ENCODE peak calls at places on chromosome 13, in six cellular contexts. One of them, this sample, is unnamed.

GRCh38 chr13:37023871-37024270 is 23.3 kb downstream of the EXOSC8 start:
- DNase-seq in H1: no peak
- DNase-seq in mesendoderm: no peak
- DNase-seq in mesenchymal stem cell: peak
- DNase-seq in H9: no peak
- DNase-seq in IMR-90: peak
- DNase-seq in this sample: no peak

GRCh38 chr13:71218960-71219359 is 648.0 kb downstream of the DACH1 start:
- DNase-seq in H1: no peak
- DNase-seq in mesendoderm: peak
- DNase-seq in mesenchymal stem cell: no peak
- DNase-seq in H9: no peak
- DNase-seq in IMR-90: no peak
- DNase-seq in this sample: peak

GRCh38 chr13:112448621-112449544 is 72.7 kb downstream of the SPACA7 start:
- DNase-seq in H1: no peak
- DNase-seq in mesendoderm: no peak
- DNase-seq in mesenchymal stem cell: no peak
- DNase-seq in H9: no peak
- DNase-seq in IMR-90: no peak
- DNase-seq in this sample: no peak

GRCh38 chr13:27556109-27556508 is 64.2 kb downstream of the LNX2 start:
- DNase-seq in H1: no peak
- DNase-seq in mesendoderm: no peak
- DNase-seq in mesenchymal stem cell: no peak
- DNase-seq in H9: no peak
- DNase-seq in IMR-90: peak
- DNase-seq in this sample: no peak

GRCh38 chr13:71219671-71220070 is 647.3 kb downstream of the DACH1 start:
- DNase-seq in H1: no peak
- DNase-seq in mesendoderm: no peak
- DNase-seq in mesenchymal stem cell: no peak
- DNase-seq in H9: no peak
- DNase-seq in IMR-90: no peak
- DNase-seq in this sample: no peak

GRCh38 chr13:57470491-57470890 is 161.1 kb upstream of the PCDH17 start:
- DNase-seq in H1: no peak
- DNase-seq in mesendoderm: no peak
- DNase-seq in mesenchymal stem cell: no peak
- DNase-seq in H9: no peak
- DNase-seq in IMR-90: no peak
- DNase-seq in this sample: no peak

GRCh38 chr13:45895880-45896279 is 44.3 kb upstream of the SIAH3 start:
- DNase-seq in H1: no peak
- DNase-seq in mesendoderm: no peak
- DNase-seq in mesenchymal stem cell: no peak
- DNase-seq in H9: no peak
- DNase-seq in IMR-90: no peak
- DNase-seq in this sample: no peak

GRCh38 chr13:109840893-109841287 is 54.5 kb upstream of the IRS2 start:
- DNase-seq in H1: no peak
- DNase-seq in mesendoderm: no peak
- DNase-seq in mesenchymal stem cell: no peak
- DNase-seq in H9: no peak
- DNase-seq in IMR-90: no peak
- DNase-seq in this sample: no peak

GRCh38 chr13:99040536-99041141 is 62.8 kb upstream of the DOCK9 start:
- DNase-seq in H1: no peak
- DNase-seq in mesendoderm: no peak
- DNase-seq in mesenchymal stem cell: no peak
- DNase-seq in H9: no peak
- DNase-seq in IMR-90: no peak
- DNase-seq in this sample: no peak

GRCh38 chr13:113793718-113794085 is 34.7 kb downstream of the TMEM255B start:
- DNase-seq in H1: no peak
- DNase-seq in mesendoderm: no peak
- DNase-seq in mesenchymal stem cell: no peak
- DNase-seq in H9: no peak
- DNase-seq in IMR-90: no peak
- DNase-seq in this sample: no peak

GRCh38 chr13:50323440-50324070 is 308.3 kb downstream of the KCNRG start:
- DNase-seq in H1: no peak
- DNase-seq in mesendoderm: no peak
- DNase-seq in mesenchymal stem cell: peak
- DNase-seq in H9: no peak
- DNase-seq in IMR-90: peak
- DNase-seq in this sample: no peak

GRCh38 chr13:111025310-111025709 is 89.8 kb upstream of the ARHGEF7 start:
- DNase-seq in H1: no peak
- DNase-seq in mesendoderm: no peak
- DNase-seq in mesenchymal stem cell: no peak
- DNase-seq in H9: no peak
- DNase-seq in IMR-90: no peak
- DNase-seq in this sample: no peak

GRCh38 chr13:98834254-98834960 is 81.9 kb upstream of the SLC15A1 start:
- DNase-seq in H1: no peak
- DNase-seq in mesendoderm: no peak
- DNase-seq in mesenchymal stem cell: no peak
- DNase-seq in H9: peak
- DNase-seq in IMR-90: no peak
- DNase-seq in this sample: no peak

GRCh38 chr13:74771964-74772363 is 637.8 kb upstream of the KLF12 start:
- DNase-seq in H1: no peak
- DNase-seq in mesendoderm: no peak
- DNase-seq in mesenchymal stem cell: peak
- DNase-seq in H9: no peak
- DNase-seq in IMR-90: peak
- DNase-seq in this sample: no peak

GRCh38 chr13:96431044-96431581 is 341.2 kb downstream of the HS6ST3 start:
- DNase-seq in H1: no peak
- DNase-seq in mesendoderm: peak
- DNase-seq in mesenchymal stem cell: no peak
- DNase-seq in H9: no peak
- DNase-seq in IMR-90: no peak
- DNase-seq in this sample: no peak

GRCh38 chr13:47289578-47289977 is 392.7 kb upstream of the HTR2A start:
- DNase-seq in H1: no peak
- DNase-seq in mesendoderm: no peak
- DNase-seq in mesenchymal stem cell: no peak
- DNase-seq in H9: no peak
- DNase-seq in IMR-90: no peak
- DNase-seq in this sample: peak

GRCh38 chr13:48074006-48074405 is 20.9 kb downstream of the MED4 start:
- DNase-seq in H1: no peak
- DNase-seq in mesendoderm: no peak
- DNase-seq in mesenchymal stem cell: no peak
- DNase-seq in H9: no peak
- DNase-seq in IMR-90: no peak
- DNase-seq in this sample: no peak

GRCh38 chr13:52848455-52849190 is at the start of gene PCDH8:
- DNase-seq in H1: peak
- DNase-seq in mesendoderm: peak
- DNase-seq in mesenchymal stem cell: no peak
- DNase-seq in H9: peak
- DNase-seq in IMR-90: no peak
- DNase-seq in this sample: peak

GRCh38 chr13:26488236-26489028 is 69.1 kb upstream of the WASF3 start:
- DNase-seq in H1: no peak
- DNase-seq in mesendoderm: no peak
- DNase-seq in mesenchymal stem cell: no peak
- DNase-seq in H9: no peak
- DNase-seq in IMR-90: no peak
- DNase-seq in this sample: no peak

GRCh38 chr13:98033277-98034247 is 80.1 kb downstream of the IPO5 start:
- DNase-seq in H1: no peak
- DNase-seq in mesendoderm: peak
- DNase-seq in mesenchymal stem cell: peak
- DNase-seq in H9: no peak
- DNase-seq in IMR-90: peak
- DNase-seq in this sample: peak

GRCh38 chr13:113933901-113934300 is 40.0 kb downstream of the C13orf46 start:
- DNase-seq in H1: no peak
- DNase-seq in mesendoderm: no peak
- DNase-seq in mesenchymal stem cell: no peak
- DNase-seq in H9: no peak
- DNase-seq in IMR-90: no peak
- DNase-seq in this sample: no peak

GRCh38 chr13:97574926-97575325 is 141.0 kb downstream of the RAP2A start:
- DNase-seq in H1: peak
- DNase-seq in mesendoderm: peak
- DNase-seq in mesenchymal stem cell: peak
- DNase-seq in H9: peak
- DNase-seq in IMR-90: peak
- DNase-seq in this sample: no peak

GRCh38 chr13:73299787-73300186 is 241.0 kb downstream of the KLF5 start:
- DNase-seq in H1: no peak
- DNase-seq in mesendoderm: no peak
- DNase-seq in mesenchymal stem cell: peak
- DNase-seq in H9: no peak
- DNase-seq in IMR-90: peak
- DNase-seq in this sample: no peak

GRCh38 chr13:95343944-95344343 is 42.7 kb upstream of the ABCC4 start:
- DNase-seq in H1: no peak
- DNase-seq in mesendoderm: no peak
- DNase-seq in mesenchymal stem cell: no peak
- DNase-seq in H9: no peak
- DNase-seq in IMR-90: no peak
- DNase-seq in this sample: no peak

GRCh38 chr13:94389544-94390351 is 89.7 kb downstream of the DCT start:
- DNase-seq in H1: no peak
- DNase-seq in mesendoderm: no peak
- DNase-seq in mesenchymal stem cell: peak
- DNase-seq in H9: no peak
- DNase-seq in IMR-90: no peak
- DNase-seq in this sample: no peak

GRCh38 chr13:103098535-103098934 is 32.3 kb upstream of the SLC10A2 start:
- DNase-seq in H1: no peak
- DNase-seq in mesendoderm: no peak
- DNase-seq in mesenchymal stem cell: no peak
- DNase-seq in H9: no peak
- DNase-seq in IMR-90: no peak
- DNase-seq in this sample: no peak

GRCh38 chr13:73532582-73532981 is 473.8 kb downstream of the KLF5 start:
- DNase-seq in H1: no peak
- DNase-seq in mesendoderm: no peak
- DNase-seq in mesenchymal stem cell: no peak
- DNase-seq in H9: no peak
- DNase-seq in IMR-90: no peak
- DNase-seq in this sample: no peak

GRCh38 chr13:66329988-66330429 is 900.1 kb downstream of the PCDH9 start:
- DNase-seq in H1: no peak
- DNase-seq in mesendoderm: no peak
- DNase-seq in mesenchymal stem cell: no peak
- DNase-seq in H9: no peak
- DNase-seq in IMR-90: peak
- DNase-seq in this sample: no peak

GRCh38 chr13:89966524-89966923 is 1381.0 kb upstream of the MIR17HG start:
- DNase-seq in H1: no peak
- DNase-seq in mesendoderm: no peak
- DNase-seq in mesenchymal stem cell: no peak
- DNase-seq in H9: peak
- DNase-seq in IMR-90: no peak
- DNase-seq in this sample: no peak

GRCh38 chr13:34578917-34579316 is 363.2 kb upstream of the NBEA start:
- DNase-seq in H1: no peak
- DNase-seq in mesendoderm: no peak
- DNase-seq in mesenchymal stem cell: no peak
- DNase-seq in H9: no peak
- DNase-seq in IMR-90: no peak
- DNase-seq in this sample: no peak

GRCh38 chr13:40779796-40780285 is 8.9 kb upstream of the MRPS31 start:
- DNase-seq in H1: no peak
- DNase-seq in mesendoderm: no peak
- DNase-seq in mesenchymal stem cell: no peak
- DNase-seq in H9: no peak
- DNase-seq in IMR-90: no peak
- DNase-seq in this sample: no peak

GRCh38 chr13:23628765-23629565 is 58.8 kb downstream of the TNFRSF19 start:
- DNase-seq in H1: no peak
- DNase-seq in mesendoderm: no peak
- DNase-seq in mesenchymal stem cell: no peak
- DNase-seq in H9: no peak
- DNase-seq in IMR-90: no peak
- DNase-seq in this sample: no peak
- H4K8ac ChIP-seq in H1: no peak
- H4K8ac ChIP-seq in mesendoderm: no peak
- H4K8ac ChIP-seq in mesenchymal stem cell: no peak
- H4K8ac ChIP-seq in H9: no peak
- H4K8ac ChIP-seq in IMR-90: no peak
- H4K8ac ChIP-seq in this sample: no peak

GRCh38 chr13:43693639-43694038 is 93.1 kb downstream of the ENOX1 start:
- DNase-seq in H1: no peak
- DNase-seq in mesendoderm: no peak
- DNase-seq in mesenchymal stem cell: no peak
- DNase-seq in H9: no peak
- DNase-seq in IMR-90: no peak
- DNase-seq in this sample: no peak
- H2BK15ac ChIP-seq in H1: no peak
- H2BK15ac ChIP-seq in mesendoderm: no peak
- H2BK15ac ChIP-seq in mesenchymal stem cell: no peak
- H2BK15ac ChIP-seq in H9: no peak
- H2BK15ac ChIP-seq in IMR-90: no peak
- H2BK15ac ChIP-seq in this sample: no peak

GRCh38 chr13:29924482-29924884 is 74.1 kb upstream of the UBL3 start:
- DNase-seq in H1: no peak
- DNase-seq in mesendoderm: peak
- DNase-seq in mesenchymal stem cell: peak
- DNase-seq in H9: no peak
- DNase-seq in IMR-90: peak
- DNase-seq in this sample: no peak
- H4K8ac ChIP-seq in H1: peak
- H4K8ac ChIP-seq in mesendoderm: no peak
- H4K8ac ChIP-seq in mesenchymal stem cell: peak
- H4K8ac ChIP-seq in H9: no peak
- H4K8ac ChIP-seq in IMR-90: peak
- H4K8ac ChIP-seq in this sample: peak

GRCh38 chr13:32309312-32309711 is 5.9 kb downstream of the ZAR1L start:
- DNase-seq in H1: no peak
- DNase-seq in mesendoderm: no peak
- DNase-seq in mesenchymal stem cell: no peak
- DNase-seq in H9: no peak
- DNase-seq in IMR-90: peak
- DNase-seq in this sample: no peak

GRCh38 chr13:32302461-32302860 is 12.7 kb downstream of the ZAR1L start:
- DNase-seq in H1: no peak
- DNase-seq in mesendoderm: no peak
- DNase-seq in mesenchymal stem cell: no peak
- DNase-seq in H9: no peak
- DNase-seq in IMR-90: no peak
- DNase-seq in this sample: no peak

GRCh38 chr13:32309812-32310706 is 5.1 kb downstream of the ZAR1L start:
- DNase-seq in H1: peak
- DNase-seq in mesendoderm: peak
- DNase-seq in mesenchymal stem cell: peak
- DNase-seq in H9: peak
- DNase-seq in IMR-90: peak
- DNase-seq in this sample: peak

GRCh38 chr13:32300920-32301319 is 14.2 kb downstream of the ZAR1L start:
- DNase-seq in H1: no peak
- DNase-seq in mesendoderm: no peak
- DNase-seq in mesenchymal stem cell: no peak
- DNase-seq in H9: no peak
- DNase-seq in IMR-90: no peak
- DNase-seq in this sample: no peak

GRCh38 chr13:32305646-32306045 is 9.5 kb downstream of the ZAR1L start:
- DNase-seq in H1: no peak
- DNase-seq in mesendoderm: no peak
- DNase-seq in mesenchymal stem cell: no peak
- DNase-seq in H9: no peak
- DNase-seq in IMR-90: no peak
- DNase-seq in this sample: no peak
- H2BK15ac ChIP-seq in H1: no peak
- H2BK15ac ChIP-seq in mesendoderm: no peak
- H2BK15ac ChIP-seq in mesenchymal stem cell: no peak
- H2BK15ac ChIP-seq in H9: no peak
- H2BK15ac ChIP-seq in IMR-90: no peak
- H2BK15ac ChIP-seq in this sample: no peak